ENCODE peak calls at places on chromosomes 11 and 22, in four cellular contexts. One of them, this sample, is unnamed.

GRCh38 chr11:102347526-102348331 is 715 bp downstream of the BIRC2 start:
- DNase-seq in H1: no peak
- DNase-seq in mesendoderm: peak
- DNase-seq in IMR-90: peak
- DNase-seq in this sample: no peak

GRCh38 chr11:126658306-126659056 is 303.0 kb downstream of the ST3GAL4 start:
- DNase-seq in H1: no peak
- DNase-seq in mesendoderm: no peak
- DNase-seq in IMR-90: no peak
- DNase-seq in this sample: no peak

GRCh38 chr11:62245271-62245753 is 3.3 kb downstream of the SCGB1D2 start:
- DNase-seq in H1: peak
- DNase-seq in mesendoderm: peak
- DNase-seq in IMR-90: peak
- DNase-seq in this sample: peak

GRCh38 chr11:76574406-76574805 is 96.1 kb downstream of the LRRC32 start:
- DNase-seq in H1: no peak
- DNase-seq in mesendoderm: peak
- DNase-seq in IMR-90: peak
- DNase-seq in this sample: no peak

GRCh38 chr11:95304777-95305176 is 73.8 kb upstream of the SESN3 start:
- DNase-seq in H1: no peak
- DNase-seq in mesendoderm: no peak
- DNase-seq in IMR-90: no peak
- DNase-seq in this sample: no peak

GRCh38 chr11:119472856-119473222 is 49.9 kb upstream of the THY1 start:
- DNase-seq in H1: peak
- DNase-seq in mesendoderm: no peak
- DNase-seq in IMR-90: no peak
- DNase-seq in this sample: no peak

GRCh38 chr22:33923660-33924246 is 3.5 kb upstream of the LARGE1 start:
- DNase-seq in H1: peak
- DNase-seq in mesendoderm: peak
- DNase-seq in IMR-90: peak
- DNase-seq in this sample: peak

GRCh38 chr11:130220311-130221030 is 60.9 kb downstream of the ST14 start:
- DNase-seq in H1: peak
- DNase-seq in mesendoderm: no peak
- DNase-seq in IMR-90: no peak
- DNase-seq in this sample: no peak

GRCh38 chr22:25076281-25076680 is 123.4 kb upstream of the CRYBB3 start:
- DNase-seq in H1: no peak
- DNase-seq in mesendoderm: peak
- DNase-seq in IMR-90: no peak
- DNase-seq in this sample: no peak

GRCh38 chr22:37681556-37682049 is 4.5 kb upstream of the NOL12 start:
- DNase-seq in H1: peak
- DNase-seq in mesendoderm: peak
- DNase-seq in IMR-90: peak
- DNase-seq in this sample: peak

GRCh38 chr11:5369793-5370192 is 13.8 kb upstream of the OR51M1 start:
- DNase-seq in H1: no peak
- DNase-seq in mesendoderm: peak
- DNase-seq in IMR-90: peak
- DNase-seq in this sample: no peak

GRCh38 chr22:27801616-27802388 is at the start of gene MN1:
- DNase-seq in H1: peak
- DNase-seq in mesendoderm: no peak
- DNase-seq in IMR-90: peak
- DNase-seq in this sample: peak

GRCh38 chr11:111514216-111515031 is at the start of gene HOATZ:
- DNase-seq in H1: peak
- DNase-seq in mesendoderm: peak
- DNase-seq in IMR-90: no peak
- DNase-seq in this sample: peak

GRCh38 chr11:114890076-114890475 is 211.7 kb downstream of the NXPE2 start:
- DNase-seq in H1: no peak
- DNase-seq in mesendoderm: no peak
- DNase-seq in IMR-90: no peak
- DNase-seq in this sample: no peak

GRCh38 chr11:101600948-101601347 is 17.1 kb upstream of the TRPC6 start:
- DNase-seq in H1: no peak
- DNase-seq in mesendoderm: no peak
- DNase-seq in IMR-90: no peak
- DNase-seq in this sample: no peak

GRCh38 chr22:47205562-47205961 is 443.1 kb downstream of the TBC1D22A start:
- DNase-seq in H1: peak
- DNase-seq in mesendoderm: no peak
- DNase-seq in IMR-90: no peak
- DNase-seq in this sample: no peak

GRCh38 chr11:134052395-134052987 is 16.4 kb upstream of the JAM3 start:
- DNase-seq in H1: no peak
- DNase-seq in mesendoderm: no peak
- DNase-seq in IMR-90: peak
- DNase-seq in this sample: no peak

GRCh38 chr11:24585192-24585591 is 88.3 kb downstream of the LUZP2 start:
- DNase-seq in H1: no peak
- DNase-seq in mesendoderm: no peak
- DNase-seq in IMR-90: peak
- DNase-seq in this sample: no peak

GRCh38 chr11:5605849-5606248 is 9.4 kb downstream of the TRIM6 start:
- DNase-seq in H1: no peak
- DNase-seq in mesendoderm: no peak
- DNase-seq in IMR-90: peak
- DNase-seq in this sample: no peak

GRCh38 chr22:38222797-38223119 is 21.0 kb downstream of the MAFF start:
- DNase-seq in H1: no peak
- DNase-seq in mesendoderm: no peak
- DNase-seq in IMR-90: no peak
- DNase-seq in this sample: no peak

GRCh38 chr11:84714316-84714780 is 912.8 kb downstream of the DLG2 start:
- DNase-seq in H1: peak
- DNase-seq in mesendoderm: peak
- DNase-seq in IMR-90: peak
- DNase-seq in this sample: peak

GRCh38 chr22:42915980-42916765 is 59.1 kb upstream of the ARFGAP3 start:
- DNase-seq in H1: peak
- DNase-seq in mesendoderm: peak
- DNase-seq in IMR-90: no peak
- DNase-seq in this sample: peak

GRCh38 chr11:67367836-67368227 is 5.6 kb downstream of the CLCF1 start:
- DNase-seq in H1: no peak
- DNase-seq in mesendoderm: no peak
- DNase-seq in IMR-90: no peak
- DNase-seq in this sample: no peak
- H4K5ac ChIP-seq in H1: no peak
- H4K5ac ChIP-seq in mesendoderm: no peak
- H4K5ac ChIP-seq in IMR-90: peak
- H4K5ac ChIP-seq in this sample: no peak

GRCh38 chr11:559712-560304 is 730 bp downstream of the LMNTD2 start:
- DNase-seq in H1: peak
- DNase-seq in mesendoderm: peak
- DNase-seq in IMR-90: no peak
- DNase-seq in this sample: peak

GRCh38 chr11:561148-562003 is 606 bp downstream of the RASSF7 start:
- DNase-seq in H1: peak
- DNase-seq in mesendoderm: peak
- DNase-seq in IMR-90: no peak
- DNase-seq in this sample: no peak

GRCh38 chr11:562046-562645 is 1.4 kb downstream of the RASSF7 start:
- DNase-seq in H1: no peak
- DNase-seq in mesendoderm: no peak
- DNase-seq in IMR-90: no peak
- DNase-seq in this sample: no peak

GRCh38 chr11:559020-559620 is 1.4 kb downstream of the LMNTD2 start:
- DNase-seq in H1: no peak
- DNase-seq in mesendoderm: no peak
- DNase-seq in IMR-90: no peak
- DNase-seq in this sample: no peak

GRCh38 chr11:560305-561147 is at the start of the genes LMNTD2 and RASSF7:
- DNase-seq in H1: peak
- DNase-seq in mesendoderm: peak
- DNase-seq in IMR-90: peak
- DNase-seq in this sample: peak
- H3K4ac ChIP-seq in H1: peak
- H3K4ac ChIP-seq in mesendoderm: no peak
- H3K4ac ChIP-seq in IMR-90: peak
- H3K4ac ChIP-seq in this sample: no peak

DNA sequence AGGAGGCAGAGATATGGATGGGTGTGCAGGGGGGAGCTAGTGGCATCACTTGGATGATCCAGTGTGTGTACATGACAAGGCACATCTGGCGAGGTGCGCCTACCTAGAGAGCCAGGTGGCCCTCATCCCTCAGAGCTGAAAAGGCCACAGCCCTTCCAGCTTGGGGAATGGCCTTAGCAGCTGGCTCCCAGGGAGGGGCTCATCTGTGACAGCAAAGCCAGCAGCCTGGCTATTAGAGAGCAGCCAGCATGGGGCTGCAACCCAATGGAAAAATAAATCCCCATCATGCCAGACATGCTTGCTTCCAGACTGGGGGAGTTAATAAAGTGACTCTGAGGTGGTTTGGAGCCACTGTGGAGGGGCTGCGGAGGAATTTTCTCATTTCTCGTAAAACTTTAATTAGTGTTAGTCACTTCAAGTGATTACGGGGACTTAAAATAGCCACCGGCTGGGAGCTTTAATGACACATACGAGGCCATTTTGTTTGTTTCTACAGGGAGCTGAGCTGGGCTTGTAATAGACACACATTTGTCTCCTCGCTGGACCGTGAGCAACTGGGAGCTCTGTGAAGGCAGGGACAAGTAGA is 111.2 kb upstream of the ALX4 start:
- DNase-seq in H1: no peak
- DNase-seq in mesendoderm: no peak
- DNase-seq in IMR-90: no peak
- DNase-seq in this sample: no peak
- H4K5ac ChIP-seq in H1: no peak
- H4K5ac ChIP-seq in mesendoderm: no peak
- H4K5ac ChIP-seq in IMR-90: no peak
- H4K5ac ChIP-seq in this sample: no peak

GRCh38 chr22:40844951-40845350 is 11.5 kb downstream of the ST13 start:
- DNase-seq in H1: no peak
- DNase-seq in mesendoderm: no peak
- DNase-seq in IMR-90: no peak
- DNase-seq in this sample: no peak
- H3K4ac ChIP-seq in H1: no peak
- H3K4ac ChIP-seq in mesendoderm: no peak
- H3K4ac ChIP-seq in IMR-90: no peak
- H3K4ac ChIP-seq in this sample: no peak

GRCh38 chr22:17802411-17802810 is 28.1 kb upstream of the BID start:
- DNase-seq in H1: no peak
- DNase-seq in mesendoderm: no peak
- DNase-seq in IMR-90: no peak
- DNase-seq in this sample: no peak
- H4K5ac ChIP-seq in H1: no peak
- H4K5ac ChIP-seq in mesendoderm: no peak
- H4K5ac ChIP-seq in IMR-90: no peak
- H4K5ac ChIP-seq in this sample: no peak